ENCODE peak calls at places on chromosomes 5 and 9, in five cellular contexts. One of them, this sample, is unnamed.

GRCh38 chr9:23044549-23044948 is 597.9 kb downstream of the DMRTA1 start:
- DNase-seq in transverse colon: no peak
- DNase-seq in CD8-positive, alpha-beta memory T cell: no peak
- DNase-seq in foreskin fibroblast: no peak
- DNase-seq in ascending aorta: no peak
- DNase-seq in this sample: no peak

GRCh38 chr9:133635098-133635497 is 1.1 kb upstream of the DBH start:
- DNase-seq in transverse colon: no peak
- DNase-seq in CD8-positive, alpha-beta memory T cell: no peak
- DNase-seq in foreskin fibroblast: no peak
- DNase-seq in ascending aorta: no peak
- DNase-seq in this sample: no peak

GRCh38 chr9:93166699-93167098 is 17.2 kb upstream of the WNK2 start:
- DNase-seq in transverse colon: peak; percentile 33
- DNase-seq in CD8-positive, alpha-beta memory T cell: no peak
- DNase-seq in foreskin fibroblast: no peak
- DNase-seq in ascending aorta: no peak
- DNase-seq in this sample: no peak

GRCh38 chr5:132254321-132254977 is 3.0 kb upstream of the PDLIM4 start:
- DNase-seq in transverse colon: peak; percentile 11
- DNase-seq in CD8-positive, alpha-beta memory T cell: no peak
- DNase-seq in foreskin fibroblast: no peak
- DNase-seq in ascending aorta: no peak
- DNase-seq in this sample: no peak

GRCh38 chr9:35114921-35115341 is 731 bp downstream of the ATOSB start:
- DNase-seq in transverse colon: peak; percentile 74
- DNase-seq in CD8-positive, alpha-beta memory T cell: peak; percentile 22
- DNase-seq in foreskin fibroblast: peak; percentile 48
- DNase-seq in ascending aorta: no peak
- DNase-seq in this sample: peak; percentile 40

GRCh38 chr9:98455957-98456621 is 200.6 kb upstream of the TBC1D2 start:
- DNase-seq in transverse colon: no peak
- DNase-seq in CD8-positive, alpha-beta memory T cell: no peak
- DNase-seq in foreskin fibroblast: peak; percentile 32
- DNase-seq in ascending aorta: no peak
- DNase-seq in this sample: peak; percentile 50

GRCh38 chr9:126312584-126313551 is 13.8 kb upstream of the MVB12B start:
- DNase-seq in transverse colon: no peak
- DNase-seq in CD8-positive, alpha-beta memory T cell: no peak
- DNase-seq in foreskin fibroblast: no peak
- DNase-seq in ascending aorta: no peak
- DNase-seq in this sample: no peak

GRCh38 chr9:133979921-133980863 is 11.9 kb downstream of the VAV2 start:
- DNase-seq in transverse colon: no peak
- DNase-seq in CD8-positive, alpha-beta memory T cell: no peak
- DNase-seq in foreskin fibroblast: no peak
- DNase-seq in ascending aorta: no peak
- DNase-seq in this sample: no peak

GRCh38 chr9:121589961-121590360 is 61.5 kb upstream of the DAB2IP start:
- DNase-seq in transverse colon: no peak
- DNase-seq in CD8-positive, alpha-beta memory T cell: no peak
- DNase-seq in foreskin fibroblast: no peak
- DNase-seq in ascending aorta: no peak
- DNase-seq in this sample: no peak

GRCh38 chr5:90947667-90948066 is 389.1 kb downstream of the ADGRV1 start:
- DNase-seq in transverse colon: no peak
- DNase-seq in CD8-positive, alpha-beta memory T cell: no peak
- DNase-seq in foreskin fibroblast: no peak
- DNase-seq in ascending aorta: no peak
- DNase-seq in this sample: no peak

GRCh38 chr5:116454417-116454927 is 120.2 kb downstream of the SEMA6A start:
- DNase-seq in transverse colon: no peak
- DNase-seq in CD8-positive, alpha-beta memory T cell: no peak
- DNase-seq in foreskin fibroblast: peak; percentile 89
- DNase-seq in ascending aorta: no peak
- DNase-seq in this sample: peak; percentile 85

GRCh38 chr9:108142504-108143201 is 653.1 kb upstream of the KLF4 start:
- DNase-seq in transverse colon: peak; percentile 85
- DNase-seq in CD8-positive, alpha-beta memory T cell: no peak
- DNase-seq in foreskin fibroblast: peak; percentile 86
- DNase-seq in ascending aorta: peak; percentile 25
- DNase-seq in this sample: peak; percentile 96

GRCh38 chr9:137672907-137673791 is 54.3 kb downstream of the EHMT1 start:
- DNase-seq in transverse colon: no peak
- DNase-seq in CD8-positive, alpha-beta memory T cell: peak; percentile 48
- DNase-seq in foreskin fibroblast: peak; percentile 61
- DNase-seq in ascending aorta: no peak
- DNase-seq in this sample: peak; percentile 89

GRCh38 chr9:129007766-129008468 is 20.2 kb downstream of the SH3GLB2 start:
- DNase-seq in transverse colon: no peak
- DNase-seq in CD8-positive, alpha-beta memory T cell: no peak
- DNase-seq in foreskin fibroblast: no peak
- DNase-seq in ascending aorta: no peak
- DNase-seq in this sample: no peak

GRCh38 chr5:15463231-15463630 is 36.7 kb upstream of the FBXL7 start:
- DNase-seq in transverse colon: no peak
- DNase-seq in CD8-positive, alpha-beta memory T cell: no peak
- DNase-seq in foreskin fibroblast: peak; percentile 4
- DNase-seq in ascending aorta: no peak
- DNase-seq in this sample: peak; percentile 63

GRCh38 chr5:123786411-123786810 is 274.4 kb downstream of the CSNK1G3 start:
- DNase-seq in transverse colon: no peak
- DNase-seq in CD8-positive, alpha-beta memory T cell: no peak
- DNase-seq in foreskin fibroblast: peak; percentile 6
- DNase-seq in ascending aorta: no peak
- DNase-seq in this sample: no peak

GRCh38 chr9:93193978-93194377 is 10.0 kb downstream of the WNK2 start:
- DNase-seq in transverse colon: no peak
- DNase-seq in CD8-positive, alpha-beta memory T cell: no peak
- DNase-seq in foreskin fibroblast: no peak
- DNase-seq in ascending aorta: no peak
- DNase-seq in this sample: no peak

GRCh38 chr5:172926796-172927195 is 32.4 kb upstream of the RPL26L1 start:
- DNase-seq in transverse colon: no peak
- DNase-seq in CD8-positive, alpha-beta memory T cell: no peak
- DNase-seq in foreskin fibroblast: no peak
- DNase-seq in ascending aorta: no peak
- DNase-seq in this sample: no peak

GRCh38 chr9:92764381-92764987 is at the start of gene BICD2:
- DNase-seq in transverse colon: no peak
- DNase-seq in CD8-positive, alpha-beta memory T cell: no peak
- DNase-seq in foreskin fibroblast: no peak
- DNase-seq in ascending aorta: no peak
- DNase-seq in this sample: no peak

GRCh38 chr9:127706836-127707241 is at the start of gene CFAP157:
- DNase-seq in transverse colon: no peak
- DNase-seq in CD8-positive, alpha-beta memory T cell: no peak
- DNase-seq in foreskin fibroblast: no peak
- DNase-seq in ascending aorta: no peak
- DNase-seq in this sample: no peak

GRCh38 chr9:72129271-72130156 is 19.7 kb upstream of the GDA start:
- DNase-seq in transverse colon: peak; percentile 49
- DNase-seq in CD8-positive, alpha-beta memory T cell: no peak
- DNase-seq in foreskin fibroblast: no peak
- DNase-seq in ascending aorta: no peak
- DNase-seq in this sample: no peak

GRCh38 chr9:72131206-72131605 is 18.0 kb upstream of the GDA start:
- DNase-seq in transverse colon: no peak
- DNase-seq in CD8-positive, alpha-beta memory T cell: no peak
- DNase-seq in foreskin fibroblast: no peak
- DNase-seq in ascending aorta: no peak
- DNase-seq in this sample: no peak

GRCh38 chr9:72134801-72135200 is 14.4 kb upstream of the GDA start:
- DNase-seq in transverse colon: no peak
- DNase-seq in CD8-positive, alpha-beta memory T cell: no peak
- DNase-seq in foreskin fibroblast: no peak
- DNase-seq in ascending aorta: no peak
- DNase-seq in this sample: no peak

GRCh38 chr9:72133365-72134035 is 15.7 kb upstream of the GDA start:
- DNase-seq in transverse colon: peak; percentile 26
- DNase-seq in CD8-positive, alpha-beta memory T cell: no peak
- DNase-seq in foreskin fibroblast: no peak
- DNase-seq in ascending aorta: no peak
- DNase-seq in this sample: no peak

GRCh38 chr9:72132052-72132451 is 17.2 kb upstream of the GDA start:
- DNase-seq in transverse colon: no peak
- DNase-seq in CD8-positive, alpha-beta memory T cell: no peak
- DNase-seq in foreskin fibroblast: no peak
- DNase-seq in ascending aorta: no peak
- DNase-seq in this sample: no peak
- H3K4me3 ChIP-seq in transverse colon: no peak overlapping the region
- H3K4me3 ChIP-seq in CD8-positive, alpha-beta memory T cell: no peak overlapping the region
- H3K4me3 ChIP-seq in foreskin fibroblast: no peak overlapping the region
- H3K4me3 ChIP-seq in ascending aorta: no peak overlapping the region
- H3K4me3 ChIP-seq in this sample: no peak overlapping the region

GRCh38 chr9:112333639-112334318 is 360 bp upstream of the PTBP3 start:
- DNase-seq in transverse colon: peak; percentile 96
- DNase-seq in CD8-positive, alpha-beta memory T cell: peak; percentile 86
- DNase-seq in foreskin fibroblast: peak; percentile 96
- DNase-seq in ascending aorta: peak; percentile 65
- DNase-seq in this sample: peak; percentile 97

GRCh38 chr9:112331676-112331955 is 1.8 kb downstream of the PTBP3 start:
- DNase-seq in transverse colon: no peak
- DNase-seq in CD8-positive, alpha-beta memory T cell: no peak
- DNase-seq in foreskin fibroblast: no peak
- DNase-seq in ascending aorta: no peak
- DNase-seq in this sample: no peak

GRCh38 chr9:112332674-112332976 is 794 bp downstream of the PTBP3 start:
- DNase-seq in transverse colon: no peak
- DNase-seq in CD8-positive, alpha-beta memory T cell: no peak
- DNase-seq in foreskin fibroblast: no peak
- DNase-seq in ascending aorta: no peak
- DNase-seq in this sample: no peak

GRCh38 chr9:112332977-112333638 is at the start of gene PTBP3:
- DNase-seq in transverse colon: peak; percentile 88
- DNase-seq in CD8-positive, alpha-beta memory T cell: peak; percentile 80
- DNase-seq in foreskin fibroblast: peak; percentile 71
- DNase-seq in ascending aorta: peak; percentile 20
- DNase-seq in this sample: peak; percentile 69

DNA sequence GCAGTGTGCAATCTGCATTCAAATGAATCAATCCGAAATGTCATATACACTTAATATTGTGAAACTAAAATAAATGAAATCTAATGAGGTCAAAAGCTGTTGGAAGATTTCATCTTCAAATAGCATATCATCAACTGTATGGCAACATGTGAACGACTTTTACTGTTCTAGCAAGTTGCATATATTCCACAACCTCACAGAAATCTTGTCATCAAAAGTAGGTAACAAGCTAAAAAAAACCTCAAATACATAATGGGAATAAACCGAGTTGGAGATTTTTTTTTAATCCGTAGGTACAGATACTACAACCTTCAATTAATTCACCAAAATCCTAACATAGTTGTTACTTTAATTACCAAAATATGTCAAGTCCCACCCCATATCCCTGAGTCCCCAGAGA is 1.1 kb downstream of the PTBP3 start:
- DNase-seq in transverse colon: no peak
- DNase-seq in CD8-positive, alpha-beta memory T cell: no peak
- DNase-seq in foreskin fibroblast: no peak
- DNase-seq in ascending aorta: no peak
- DNase-seq in this sample: no peak
- H3K4me3 ChIP-seq in transverse colon: peak overlapping the region; percentile 86
- H3K4me3 ChIP-seq in CD8-positive, alpha-beta memory T cell: peak overlapping the region; percentile 75
- H3K4me3 ChIP-seq in foreskin fibroblast: peak overlapping the region; percentile 96
- H3K4me3 ChIP-seq in ascending aorta: peak overlapping the region; percentile 83
- H3K4me3 ChIP-seq in this sample: peak overlapping the region; percentile 89

DNA sequence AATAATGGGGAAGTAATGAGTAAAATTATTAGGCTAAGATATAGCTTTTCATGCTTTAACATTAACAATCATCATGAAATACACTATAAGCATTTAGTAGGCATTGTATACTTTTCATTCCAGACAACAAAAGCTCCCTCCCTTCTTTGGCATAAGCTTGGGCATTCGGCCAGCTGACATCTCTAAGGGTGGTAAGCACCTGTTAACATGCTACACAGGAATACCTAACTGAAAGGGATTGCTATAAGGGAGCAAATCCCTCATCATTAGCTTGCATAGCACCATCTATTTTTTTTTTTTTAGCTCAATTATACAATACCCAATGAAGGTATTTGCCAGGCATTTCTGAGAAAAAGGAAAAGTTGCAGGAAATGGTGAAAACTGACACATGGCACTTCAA is 16.6 kb downstream of the STRBP start:
- DNase-seq in transverse colon: peak; percentile 39
- DNase-seq in CD8-positive, alpha-beta memory T cell: no peak
- DNase-seq in foreskin fibroblast: no peak
- DNase-seq in ascending aorta: no peak
- DNase-seq in this sample: no peak
- H3K4me3 ChIP-seq in transverse colon: no peak overlapping the region
- H3K4me3 ChIP-seq in CD8-positive, alpha-beta memory T cell: no peak overlapping the region
- H3K4me3 ChIP-seq in foreskin fibroblast: no peak overlapping the region
- H3K4me3 ChIP-seq in ascending aorta: no peak overlapping the region
- H3K4me3 ChIP-seq in this sample: no peak overlapping the region

GRCh38 chr9:117779760-117780159 is 75.6 kb downstream of the TLR4 start:
- DNase-seq in transverse colon: no peak
- DNase-seq in CD8-positive, alpha-beta memory T cell: no peak
- DNase-seq in foreskin fibroblast: no peak
- DNase-seq in ascending aorta: no peak
- DNase-seq in this sample: no peak

GRCh38 chr9:117777823-117778222 is 73.6 kb downstream of the TLR4 start:
- DNase-seq in transverse colon: no peak
- DNase-seq in CD8-positive, alpha-beta memory T cell: no peak
- DNase-seq in foreskin fibroblast: no peak
- DNase-seq in ascending aorta: no peak
- DNase-seq in this sample: no peak

GRCh38 chr9:117784996-117785395 is 80.8 kb downstream of the TLR4 start:
- DNase-seq in transverse colon: no peak
- DNase-seq in CD8-positive, alpha-beta memory T cell: no peak
- DNase-seq in foreskin fibroblast: no peak
- DNase-seq in ascending aorta: no peak
- DNase-seq in this sample: no peak

GRCh38 chr9:117783828-117784227 is 79.6 kb downstream of the TLR4 start:
- DNase-seq in transverse colon: peak; percentile 18
- DNase-seq in CD8-positive, alpha-beta memory T cell: peak; percentile 21
- DNase-seq in foreskin fibroblast: no peak
- DNase-seq in ascending aorta: no peak
- DNase-seq in this sample: peak; percentile 6

DNA sequence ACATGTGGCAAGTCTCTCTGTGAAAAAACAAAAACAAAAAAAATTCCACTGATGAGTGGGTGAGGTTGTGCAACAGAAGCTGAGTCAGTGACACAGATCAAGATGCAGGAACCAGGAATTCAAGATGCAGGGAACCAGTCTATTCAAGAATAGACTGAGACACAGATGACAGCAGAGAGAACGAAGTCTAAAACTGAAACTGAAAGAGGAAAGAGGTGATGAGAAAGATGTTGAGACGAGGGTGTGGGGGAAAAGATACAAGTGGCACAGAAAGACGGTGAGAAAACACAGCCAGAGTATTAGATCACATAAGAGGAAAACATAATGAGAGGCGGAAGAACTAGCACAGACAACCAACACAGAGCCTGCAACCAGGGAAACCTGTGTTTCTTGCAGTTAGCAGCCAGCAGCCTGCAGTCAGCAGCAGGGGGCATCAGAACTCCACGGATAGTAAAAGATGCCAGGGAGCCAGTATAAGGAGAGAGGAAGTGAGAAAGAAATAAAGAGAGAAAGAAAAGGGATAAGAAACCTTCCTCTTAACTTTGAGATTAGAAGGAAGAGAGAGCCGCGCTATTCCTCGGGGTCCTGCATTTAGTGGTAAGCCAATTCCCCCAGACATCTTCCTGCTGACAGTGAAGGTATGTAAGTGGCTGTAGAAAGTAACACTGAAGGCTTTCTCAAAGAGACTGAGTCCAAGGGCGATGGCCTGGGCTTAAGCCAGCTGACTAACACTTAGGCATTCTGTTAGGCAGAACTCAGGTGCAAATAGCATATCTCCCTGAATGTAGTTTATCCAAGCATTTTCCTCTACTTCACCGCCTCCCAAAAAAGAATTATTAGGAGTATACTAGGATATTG is 79.0 kb downstream of the TLR4 start:
- DNase-seq in transverse colon: peak; percentile 77
- DNase-seq in CD8-positive, alpha-beta memory T cell: peak; percentile 49
- DNase-seq in foreskin fibroblast: peak; percentile 80
- DNase-seq in ascending aorta: no peak
- DNase-seq in this sample: peak; percentile 90
- H3K4me3 ChIP-seq in transverse colon: peak overlapping the region; percentile 26
- H3K4me3 ChIP-seq in CD8-positive, alpha-beta memory T cell: peak overlapping the region; percentile 33
- H3K4me3 ChIP-seq in foreskin fibroblast: peak overlapping the region; percentile 45
- H3K4me3 ChIP-seq in ascending aorta: peak overlapping the region; percentile 47
- H3K4me3 ChIP-seq in this sample: peak overlapping the region; percentile 53

This sample was measured in choroid plexus epithelial cell.